ENCODE peak calls at places on chromosomes 2 and 18, in four cellular contexts. One of them, this sample, is unnamed.
A peak's percentile ranks its signal among the peaks of the same experiment; 100 is the strongest.

GRCh38 chr2:31886700-31887099 is 124.1 kb downstream of the MEMO1 start:
- DNase-seq in retinal pigment epithelial cell: no peak
- DNase-seq in endothelial cell: peak; percentile 21
- DNase-seq in stimulated activated naive CD4-positive, alpha-beta T cell: no peak
- DNase-seq in this sample: peak; percentile 62

GRCh38 chr18:5311273-5312009 is 15.9 kb upstream of the ZBTB14 start:
- DNase-seq in stimulated activated naive CD4-positive, alpha-beta T cell: no peak
- DNase-seq in endothelial cell: no peak
- DNase-seq in retinal pigment epithelial cell: no peak
- DNase-seq in this sample: no peak

GRCh38 chr2:109527079-109527478 is 86.7 kb downstream of the SEPTIN10 start:
- DNase-seq in stimulated activated naive CD4-positive, alpha-beta T cell: no peak
- DNase-seq in retinal pigment epithelial cell: no peak
- DNase-seq in endothelial cell: no peak
- DNase-seq in this sample: no peak

GRCh38 chr2:206241767-206242166 is 32.7 kb upstream of the ZDBF2 start:
- DNase-seq in retinal pigment epithelial cell: no peak
- DNase-seq in stimulated activated naive CD4-positive, alpha-beta T cell: no peak
- DNase-seq in endothelial cell: no peak
- DNase-seq in this sample: no peak

GRCh38 chr2:33681333-33681732 is 82.2 kb upstream of the FAM98A start:
- DNase-seq in stimulated activated naive CD4-positive, alpha-beta T cell: no peak
- DNase-seq in retinal pigment epithelial cell: no peak
- DNase-seq in endothelial cell: no peak
- DNase-seq in this sample: no peak

GRCh38 chr18:27685807-27686412 is 491.0 kb downstream of the CDH2 start:
- DNase-seq in retinal pigment epithelial cell: no peak
- DNase-seq in stimulated activated naive CD4-positive, alpha-beta T cell: no peak
- DNase-seq in endothelial cell: peak; percentile 48
- DNase-seq in this sample: peak; percentile 31

GRCh38 chr2:137659616-137660015 is 304.7 kb upstream of the HNMT start:
- DNase-seq in retinal pigment epithelial cell: peak; percentile 47
- DNase-seq in stimulated activated naive CD4-positive, alpha-beta T cell: no peak
- DNase-seq in endothelial cell: no peak
- DNase-seq in this sample: peak; percentile 17

GRCh38 chr2:140747665-140748064 is 1383.2 kb downstream of the LRP1B start:
- DNase-seq in endothelial cell: no peak
- DNase-seq in stimulated activated naive CD4-positive, alpha-beta T cell: no peak
- DNase-seq in retinal pigment epithelial cell: no peak
- DNase-seq in this sample: no peak

GRCh38 chr2:10076511-10076910 is 3.7 kb downstream of the CYS1 start:
- DNase-seq in endothelial cell: no peak
- DNase-seq in stimulated activated naive CD4-positive, alpha-beta T cell: no peak
- DNase-seq in retinal pigment epithelial cell: no peak
- DNase-seq in this sample: no peak

GRCh38 chr2:100741880-100742814 is 77.8 kb upstream of the NPAS2 start:
- DNase-seq in retinal pigment epithelial cell: no peak
- DNase-seq in endothelial cell: no peak
- DNase-seq in stimulated activated naive CD4-positive, alpha-beta T cell: no peak
- DNase-seq in this sample: no peak

GRCh38 chr2:121003391-121003790 is 267.7 kb downstream of the GLI2 start:
- DNase-seq in stimulated activated naive CD4-positive, alpha-beta T cell: no peak
- DNase-seq in retinal pigment epithelial cell: no peak
- DNase-seq in endothelial cell: no peak
- DNase-seq in this sample: no peak

GRCh38 chr2:135168119-135168872 is 116.2 kb downstream of the RAB3GAP1 start:
- DNase-seq in endothelial cell: no peak
- DNase-seq in retinal pigment epithelial cell: no peak
- DNase-seq in stimulated activated naive CD4-positive, alpha-beta T cell: no peak
- DNase-seq in this sample: no peak